ENCODE peak calls at places on chromosomes 16 and 17, in nine cellular contexts. G, A, D, B, K, C, Y, X and M are unnamed samples.

GRCh38 chr17:47934856-47935255 is 6.5 kb upstream of the PNPO start:
- DNase-seq in G (no peak), A (no peak), D (no peak), B (peak), K (no peak), C (no peak), Y (no peak), X (no peak), M (no peak)

GRCh38 chr16:57916735-57917450 is 54.0 kb downstream of the CNGB1 start:
- DNase-seq in G (no peak), A (no peak), D (no peak), B (no peak), K (no peak), C (no peak), Y (no peak), X (no peak), M (no peak)

GRCh38 chr17:37813753-37814152 is 68.9 kb upstream of the HNF1B start:
- DNase-seq in G (no peak), A (no peak), D (no peak), B (peak), K (peak), C (peak), Y (no peak), X (no peak), M (no peak)

GRCh38 chr16:23267647-23268046 is 34.5 kb upstream of the SCNN1B start:
- DNase-seq in G (no peak), A (no peak), D (no peak), B (no peak), K (no peak), C (no peak), Y (no peak), X (no peak), M (no peak)

GRCh38 chr16:59369523-59369922 is 635.4 kb upstream of the GOT2 start:
- DNase-seq in G (no peak), A (no peak), D (no peak), B (no peak), K (no peak), C (no peak), Y (no peak), X (no peak), M (no peak)

GRCh38 chr17:4142107-4142900 is 526 bp downstream of the ZZEF1 start:
- DNase-seq in G (peak), A (peak), D (peak), B (peak), K (peak), C (peak), Y (peak), X (peak), M (peak)

GRCh38 chr16:57764006-57764340 is 28.4 kb downstream of the KATNB1 start:
- DNase-seq in G (no peak), A (no peak), D (no peak), B (no peak), K (no peak), C (no peak), Y (no peak), X (no peak), M (no peak)

GRCh38 chr16:31477220-31478216 is 5.4 kb upstream of the SLC5A2 start:
- DNase-seq in G (peak), A (peak), D (peak), B (no peak), K (no peak), C (no peak), Y (peak), X (no peak), M (peak)

GRCh38 chr17:19551148-19551547 is 17.5 kb downstream of the SLC47A1 start:
- DNase-seq in G (no peak), A (no peak), D (no peak), B (no peak), K (no peak), C (no peak), Y (no peak), X (no peak), M (no peak)

GRCh38 chr16:89041571-89042481 is 51.8 kb upstream of the ACSF3 start:
- DNase-seq in G (no peak), A (no peak), D (no peak), B (no peak), K (no peak), C (no peak), Y (no peak), X (no peak), M (no peak)

GRCh38 chr16:69520800-69521602 is 44.8 kb upstream of the NFAT5 start:
- DNase-seq in G (no peak), A (peak), D (no peak), B (no peak), K (peak), C (no peak), Y (no peak), X (no peak), M (peak)

GRCh38 chr17:17235212-17236174 is 1.5 kb downstream of the FLCN start:
- DNase-seq in G (peak), A (no peak), D (no peak), B (peak), K (peak), C (peak), Y (no peak), X (no peak), M (peak)

GRCh38 chr16:10967981-10968380 is 23.6 kb downstream of the CLEC16A start:
- DNase-seq in G (no peak), A (no peak), D (no peak), B (no peak), K (no peak), C (no peak), Y (no peak), X (no peak), M (no peak)

GRCh38 chr16:12065866-12066545 is 89.5 kb downstream of the SNX29 start:
- DNase-seq in G (no peak), A (no peak), D (no peak), B (no peak), K (no peak), C (no peak), Y (no peak), X (no peak), M (no peak)

GRCh38 chr17:17794382-17794781 is 42.4 kb downstream of the SREBF1 start:
- DNase-seq in G (no peak), A (no peak), D (no peak), B (no peak), K (no peak), C (no peak), Y (no peak), X (no peak), M (no peak)

GRCh38 chr16:85062728-85063336 is 35.2 kb downstream of the KIAA0513 start:
- DNase-seq in G (no peak), A (no peak), D (no peak), B (no peak), K (no peak), C (no peak), Y (no peak), X (no peak), M (no peak)

GRCh38 chr16:73054732-73055481 is 7.0 kb upstream of the ZFHX3 start:
- DNase-seq in G (no peak), A (no peak), D (no peak), B (peak), K (peak), C (peak), Y (peak), X (no peak), M (no peak)

GRCh38 chr17:2687074-2687418 is 24.5 kb downstream of the CLUH start:
- DNase-seq in G (no peak), A (no peak), D (no peak), B (no peak), K (no peak), C (no peak), Y (no peak), X (no peak), M (no peak)

GRCh38 chr17:11598274-11599221 is at the start of gene DNAH9:
- DNase-seq in G (peak), A (no peak), D (peak), B (peak), K (peak), C (no peak), Y (no peak), X (peak), M (peak)

GRCh38 chr17:35160354-35161201 is 13.0 kb downstream of the UNC45B start:
- DNase-seq in G (no peak), A (no peak), D (no peak), B (no peak), K (no peak), C (no peak), Y (no peak), X (no peak), M (peak)

GRCh38 chr17:75506888-75507287 is 8.4 kb downstream of the CASKIN2 start:
- DNase-seq in G (no peak), A (no peak), D (no peak), B (no peak), K (no peak), C (no peak), Y (no peak), X (no peak), M (no peak)

GRCh38 chr16:1493746-1494094 is 560 bp downstream of the TELO2 start:
- DNase-seq in G (no peak), A (peak), D (no peak), B (peak), K (peak), C (peak), Y (no peak), X (no peak), M (peak)

GRCh38 chr16:29684671-29685070 is 5.7 kb downstream of the QPRT start:
- DNase-seq in G (no peak), A (no peak), D (no peak), B (no peak), K (no peak), C (no peak), Y (no peak), X (no peak), M (no peak)

GRCh38 chr16:68754117-68754792 is 17.2 kb downstream of the CDH1 start:
- DNase-seq in G (no peak), A (no peak), D (no peak), B (no peak), K (no peak), C (no peak), Y (no peak), X (no peak), M (no peak)

GRCh38 chr17:59901604-59902003 is 8.7 kb downstream of the RPS6KB1 start:
- DNase-seq in G (no peak), A (no peak), D (no peak), B (no peak), K (no peak), C (no peak), Y (no peak), X (no peak), M (no peak)

GRCh38 chr16:46777804-46778203 is 29.7 kb upstream of the MYLK3 start:
- DNase-seq in G (no peak), A (no peak), D (no peak), B (no peak), K (no peak), C (no peak), Y (no peak), X (no peak), M (no peak)

GRCh38 chr16:62041401-62041800 is 5.2 kb upstream of the CDH8 start:
- DNase-seq in G (no peak), A (no peak), D (peak), B (peak), K (peak), C (no peak), Y (no peak), X (no peak), M (no peak)

GRCh38 chr17:76679242-76679641 is 31.5 kb downstream of the MXRA7 start:
- DNase-seq in G (no peak), A (no peak), D (no peak), B (no peak), K (no peak), C (no peak), Y (no peak), X (no peak), M (no peak)

GRCh38 chr16:11170696-11171447 is 85.1 kb downstream of the SOCS1 start:
- DNase-seq in G (no peak), A (no peak), D (no peak), B (no peak), K (no peak), C (no peak), Y (no peak), X (no peak), M (no peak)

GRCh38 chr17:56000411-56000810 is 152.9 kb upstream of the ANKFN1 start:
- DNase-seq in G (no peak), A (no peak), D (no peak), B (no peak), K (no peak), C (no peak), Y (no peak), X (no peak), M (no peak)

GRCh38 chr16:56610017-56610608 is 1.7 kb downstream of the MT2A start:
- DNase-seq in G (peak), A (no peak), D (peak), B (peak), K (peak), C (peak), Y (peak), X (no peak), M (peak)

GRCh38 chr16:89368604-89369249 is 121.6 kb downstream of the ANKRD11 start:
- DNase-seq in G (no peak), A (no peak), D (no peak), B (no peak), K (no peak), C (no peak), Y (no peak), X (no peak), M (no peak)

GRCh38 chr17:51000835-51001638 is 119.6 kb downstream of the SPAG9 start:
- DNase-seq in G (no peak), A (peak), D (no peak), B (peak), K (peak), C (peak), Y (peak), X (no peak), M (no peak)
- TF ChIP-seq CTCF in G (peak), A (peak), D (peak), B (peak), K (peak), C (peak), Y (peak), X (peak), M (peak)

DNA sequence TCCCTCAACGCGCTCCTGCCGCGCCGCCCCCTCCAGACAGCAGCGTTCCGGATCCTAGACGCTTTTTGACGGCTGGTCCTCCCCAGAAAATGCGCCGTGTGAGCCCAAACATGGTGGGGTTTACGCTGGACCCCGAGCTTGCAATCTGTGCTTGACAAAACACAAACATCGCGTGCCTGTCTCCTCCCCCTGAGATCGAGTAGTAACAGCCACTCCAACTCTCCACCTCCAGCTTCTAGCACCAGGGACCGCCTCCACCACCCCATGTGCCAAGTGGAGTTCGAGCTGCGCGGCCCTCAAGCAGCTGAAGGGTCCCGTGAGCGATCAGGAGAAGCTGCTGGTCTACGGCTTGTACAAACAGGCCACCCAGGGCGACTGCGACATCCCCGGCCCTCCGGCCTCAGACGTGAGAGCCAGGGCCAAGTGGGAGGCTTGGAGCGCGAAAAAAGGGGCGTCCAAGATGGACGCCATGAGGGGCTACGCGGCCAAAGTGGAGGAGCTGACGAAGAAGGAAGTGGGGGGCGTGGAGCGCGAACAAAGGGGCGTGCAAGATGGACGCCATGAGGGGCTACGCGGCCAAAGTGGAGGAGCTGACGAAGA is 656 bp upstream of the GEMIN4 start:
- DNase-seq in G (peak), A (no peak), D (peak), B (peak), K (peak), C (peak), Y (no peak), X (peak), M (peak)
- TF ChIP-seq CTCF in G (no peak), A (no peak), D (no peak), B (no peak), K (no peak), C (no peak), Y (no peak), X (peak), M (no peak)

GRCh38 chr17:69506489-69506888 is 92.0 kb downstream of the MAP2K6 start:
- DNase-seq in G (no peak), A (no peak), D (no peak), B (no peak), K (no peak), C (no peak), Y (no peak), X (no peak), M (no peak)
- TF ChIP-seq CTCF in G (no peak), A (peak), D (no peak), B (peak), K (peak), C (peak), Y (peak), X (peak), M (no peak)

DNA sequence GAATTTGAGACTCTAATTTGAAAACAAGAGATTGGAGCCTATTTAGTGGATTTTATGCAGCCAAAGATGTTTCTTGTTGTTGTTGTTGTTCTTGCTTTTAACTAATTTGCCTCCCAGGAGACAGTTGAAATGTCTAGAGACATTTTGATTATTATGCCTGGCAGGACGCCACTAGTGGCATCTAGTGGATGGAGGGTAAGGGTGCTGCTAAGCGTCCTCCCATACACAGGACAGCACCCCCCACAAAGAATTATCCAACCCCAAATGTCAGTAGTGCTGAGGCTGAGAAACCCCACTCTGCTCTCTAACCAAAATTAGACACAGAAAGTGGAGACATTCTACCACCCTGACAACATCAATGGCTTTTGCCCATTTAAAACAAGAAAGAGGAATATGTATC is 15.4 kb upstream of the HSBP1 start:
- DNase-seq in G (no peak), A (no peak), D (no peak), B (no peak), K (no peak), C (no peak), Y (no peak), X (no peak), M (no peak)
- TF ChIP-seq CTCF in G (no peak), A (no peak), D (no peak), B (no peak), K (no peak), C (no peak), Y (no peak), X (no peak), M (no peak)

DNA sequence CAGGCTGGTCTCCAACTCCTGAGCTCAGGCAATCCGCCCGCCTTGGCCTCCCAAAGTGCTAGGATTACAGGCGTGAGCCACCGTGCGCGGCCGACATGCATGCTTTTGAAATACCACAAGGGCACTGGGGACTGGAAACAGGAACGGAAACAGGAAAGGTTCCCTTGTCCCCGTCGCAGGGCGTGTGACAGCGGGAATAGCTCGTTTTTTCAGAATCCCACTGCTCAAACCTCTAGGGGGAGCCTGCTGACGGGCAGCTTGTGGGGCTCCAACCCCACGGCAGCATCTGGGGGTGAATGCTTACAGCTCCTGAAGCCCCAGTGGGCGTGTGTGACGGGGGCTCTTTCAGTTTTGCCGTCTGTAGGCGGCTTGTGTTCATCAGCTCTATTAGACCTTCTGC is 18.8 kb upstream of the ASGR2 start:
- DNase-seq in G (peak), A (peak), D (peak), B (no peak), K (no peak), C (peak), Y (peak), X (peak), M (peak)
- TF ChIP-seq CTCF in G (no peak), A (peak), D (no peak), B (peak), K (peak), C (peak), Y (peak), X (no peak), M (peak)

GRCh38 chr17:980406-981291 is 1.1 kb upstream of the NXN start:
- DNase-seq in G (peak), A (peak), D (peak), B (peak), K (peak), C (peak), Y (peak), X (peak), M (peak)

GRCh38 chr17:979539-980405 is at the start of gene NXN:
- DNase-seq in G (peak), A (peak), D (peak), B (peak), K (peak), C (peak), Y (peak), X (peak), M (peak)

GRCh38 chr17:979211-979538 is 401 bp downstream of the NXN start:
- DNase-seq in G (no peak), A (no peak), D (peak), B (no peak), K (no peak), C (no peak), Y (no peak), X (no peak), M (no peak)

GRCh38 chr17:978110-979093 is 1.2 kb downstream of the NXN start:
- DNase-seq in G (no peak), A (no peak), D (no peak), B (peak), K (no peak), C (peak), Y (no peak), X (peak), M (no peak)

DNA sequence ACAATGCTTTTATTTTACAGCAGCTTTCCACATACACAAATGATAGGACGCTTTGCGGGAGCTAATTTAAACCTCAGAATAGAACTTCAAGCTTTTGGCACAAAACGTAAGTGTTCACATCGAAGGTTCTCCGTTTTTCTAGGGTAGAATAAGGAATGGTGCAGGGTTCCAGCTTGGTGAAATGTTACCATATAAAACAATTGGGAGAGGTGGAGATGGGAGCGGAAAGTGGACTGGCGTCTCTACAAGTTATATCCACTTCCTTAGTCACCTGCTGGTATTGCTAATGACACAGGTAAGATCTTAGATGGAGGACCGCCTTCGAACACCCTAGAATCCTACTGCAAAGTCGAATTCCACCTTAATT is 1.7 kb upstream of the NXN start:
- DNase-seq in G (no peak), A (no peak), D (no peak), B (no peak), K (no peak), C (no peak), Y (no peak), X (no peak), M (no peak)
- TF ChIP-seq CTCF in G (no peak), A (no peak), D (no peak), B (no peak), K (no peak), C (no peak), Y (no peak), X (no peak), M (peak)